ENCODE peak calls at places on chromosomes 11 and 22, in ten cellular contexts. Z is IMR-90; E is fibroblast of pulmonary artery; Y is astrocyte of the spinal cord; B is CD8-positive, alpha-beta T cell; R is colonic mucosa; H is MCF 10A; N is A549; C is GM06990; X is BE2C. P is an unnamed sample.

GRCh38 chr22:22110548-22111266 is 128.1 kb upstream of the TOP3B start:
- DNase-seq in Z (peak; percentile 78), E (peak; percentile 70), Y (peak; percentile 67), B (no peak), R (no peak), H (peak; percentile 83), N (peak; percentile 52), C (no peak), X (peak; percentile 64), P (peak; percentile 60)

GRCh38 chr22:26169312-26170111 is at the start of gene SEZ6L:
- DNase-seq in Z (no peak), E (no peak), Y (no peak), B (no peak), R (no peak), H (no peak), N (no peak), C (peak; percentile 30), X (peak; percentile 84), P (peak; percentile 77)

GRCh38 chr11:134513585-134514120 is 101.6 kb upstream of the B3GAT1 start:
- DNase-seq in Z (no peak), E (no peak), Y (no peak), B (no peak), R (no peak), H (no peak), N (no peak), C (no peak), X (no peak), P (no peak)

GRCh38 chr11:95451682-95452081 is 220.7 kb upstream of the SESN3 start:
- DNase-seq in Z (peak; percentile 73), E (peak; percentile 86), Y (peak; percentile 62), B (no peak), R (no peak), H (peak; percentile 69), N (no peak), C (no peak), X (no peak), P (no peak)

GRCh38 chr11:66268953-66269906 is 791 bp downstream of the RAB1B start:
- DNase-seq in Z (peak; percentile 48), E (peak; percentile 18), Y (peak; percentile 23), B (no peak), R (no peak), H (no peak), N (peak; percentile 61), C (no peak), X (no peak), P (peak; percentile 50)

GRCh38 chr22:43892183-43892894 is 526 bp upstream of the PNPLA5 start:
- DNase-seq in Z (no peak), E (no peak), Y (no peak), B (no peak), R (no peak), H (no peak), N (no peak), C (no peak), X (no peak), P (no peak)

GRCh38 chr11:73381589-73381988 is 5.4 kb downstream of the RELT start:
- DNase-seq in Z (no peak), E (no peak), Y (no peak), B (no peak), R (no peak), H (no peak), N (no peak), C (no peak), X (no peak), P (no peak)

GRCh38 chr11:104385884-104386283 is 221.9 kb upstream of the PDGFD start:
- DNase-seq in Z (no peak), E (no peak), Y (no peak), B (no peak), R (no peak), H (no peak), N (no peak), C (no peak), X (no peak), P (no peak)

GRCh38 chr11:68120212-68121066 is 749 bp downstream of the CHKA start:
- DNase-seq in Z (peak; percentile 26), E (peak; percentile 52), Y (peak; percentile 38), B (no peak), R (peak; percentile 68), H (peak; percentile 12), N (no peak), C (peak; percentile 63), X (peak; percentile 75), P (peak; percentile 74)

GRCh38 chr22:28172948-28173360 is 253.9 kb upstream of the PITPNB start:
- DNase-seq in Z (no peak), E (no peak), Y (no peak), B (no peak), R (no peak), H (peak; percentile 4), N (no peak), C (no peak), X (peak; percentile 22), P (no peak)

GRCh38 chr11:59135648-59136461 is 6.8 kb upstream of the FAM111A start:
- DNase-seq in Z (peak; percentile 66), E (peak; percentile 79), Y (peak; percentile 76), B (peak; percentile 83), R (peak; percentile 87), H (peak; percentile 73), N (peak; percentile 77), C (peak; percentile 83), X (peak; percentile 72), P (peak; percentile 95)

GRCh38 chr11:20670932-20671403 is 1.6 kb downstream of the NELL1 start:
- DNase-seq in Z (no peak), E (no peak), Y (no peak), B (no peak), R (no peak), H (no peak), N (no peak), C (no peak), X (no peak), P (peak; percentile 10)

DNA sequence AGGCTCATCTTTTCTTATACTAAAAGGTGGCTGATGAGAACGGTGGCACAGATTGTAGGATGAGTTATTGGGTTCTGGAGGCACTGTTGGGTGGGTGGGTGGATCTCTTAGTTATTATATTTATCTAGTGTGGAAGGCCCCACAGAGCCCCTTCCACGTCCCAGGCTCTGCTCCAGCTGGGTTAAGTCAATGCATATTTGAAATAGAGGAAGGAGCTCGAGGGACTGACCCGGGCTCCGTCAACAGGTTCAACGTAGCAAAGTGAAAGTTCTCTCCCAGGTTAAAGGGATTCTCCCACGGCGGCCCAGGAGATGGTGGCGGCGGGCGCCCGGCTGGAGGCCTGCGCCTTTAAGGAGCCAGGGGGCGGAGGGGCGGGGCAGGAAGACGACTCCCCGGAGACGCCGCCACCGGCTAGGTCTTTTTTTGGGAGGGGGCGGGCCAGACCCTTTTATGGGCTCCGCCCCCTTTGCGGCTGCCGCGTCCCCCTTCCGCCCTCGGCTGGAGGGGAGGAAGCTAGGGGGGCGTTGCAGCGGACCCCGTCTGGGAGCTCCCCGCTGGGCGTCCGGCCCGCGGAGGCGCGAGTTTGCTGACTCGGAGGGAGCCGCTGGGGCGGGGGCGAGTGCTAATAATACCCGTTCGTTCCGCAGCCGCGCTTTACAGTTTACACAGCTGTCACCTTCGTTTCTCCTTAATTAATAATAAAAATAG is 1.5 kb upstream of the INPPL1 start:
- DNase-seq in Z (peak; percentile 88), E (peak; percentile 91), Y (peak; percentile 97), B (peak; percentile 91), R (peak; percentile 96), H (peak; percentile 94), N (peak; percentile 53), C (peak; percentile 95), X (peak; percentile 93), P (peak; percentile 96)
- TF ChIP-seq CTCF in Z (peak; percentile 39), E (peak; percentile 13), Y (peak; percentile 28), B (no peak), R (peak; percentile 28), H (no peak), N (no peak), C (no peak), X (no peak), P (no peak)

GRCh38 chr22:45318558-45319318 is 9.0 kb downstream of the FAM118A start:
- DNase-seq in Z (peak; percentile 70), E (peak; percentile 20), Y (no peak), B (peak; percentile 35), R (no peak), H (no peak), N (no peak), C (peak; percentile 45), X (no peak), P (no peak)

GRCh38 chr22:45316796-45317526 is 7.2 kb downstream of the FAM118A start:
- DNase-seq in Z (no peak), E (no peak), Y (no peak), B (no peak), R (no peak), H (no peak), N (no peak), C (no peak), X (no peak), P (no peak)

GRCh38 chr22:45318168-45318557 is 8.4 kb downstream of the FAM118A start:
- DNase-seq in Z (peak; percentile 97), E (peak; percentile 98), Y (peak; percentile 95), B (peak; percentile 79), R (peak; percentile 73), H (peak; percentile 46), N (no peak), C (peak; percentile 70), X (peak; percentile 73), P (no peak)

GRCh38 chr22:45319319-45319675 is 9.6 kb downstream of the FAM118A start:
- DNase-seq in Z (peak; percentile 77), E (peak; percentile 72), Y (peak; percentile 61), B (no peak), R (no peak), H (no peak), N (no peak), C (no peak), X (peak; percentile 47), P (no peak)

DNA sequence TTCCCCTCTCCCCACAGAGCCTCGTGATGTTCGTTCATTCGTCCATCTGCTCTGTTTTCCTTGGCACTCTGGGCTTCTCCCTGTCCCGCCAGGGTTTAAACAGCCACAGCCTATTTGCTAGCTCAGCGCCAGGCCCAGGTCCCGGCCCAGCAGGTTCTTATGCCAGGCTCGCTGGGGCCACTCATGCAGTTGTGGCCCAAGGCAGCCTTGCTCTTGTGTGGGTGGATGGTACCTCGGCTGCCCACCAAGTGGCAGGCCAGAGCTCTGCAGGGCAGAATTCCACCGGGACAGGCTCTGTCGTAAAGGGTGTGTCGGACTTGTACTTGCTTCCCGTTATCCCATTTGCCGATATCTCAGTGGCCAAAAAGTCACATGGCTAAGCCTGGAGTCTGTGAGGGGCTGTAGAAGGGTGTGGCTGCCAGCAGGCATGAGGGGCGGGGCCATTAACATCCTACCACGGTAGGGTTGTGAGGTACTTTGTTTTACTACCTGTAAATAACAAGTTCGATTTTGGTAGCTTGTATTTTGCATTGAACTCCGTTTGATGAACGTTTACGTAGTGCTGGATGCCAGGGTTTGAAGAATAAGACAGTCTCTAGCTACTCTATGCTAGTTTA is 7.9 kb downstream of the FAM118A start:
- DNase-seq in Z (peak; percentile 37), E (peak; percentile 53), Y (peak; percentile 61), B (no peak), R (peak; percentile 75), H (no peak), N (no peak), C (no peak), X (peak; percentile 89), P (no peak)
- TF ChIP-seq CTCF in Z (peak; percentile 23), E (peak; percentile 27), Y (peak; percentile 48), B (no peak), R (peak; percentile 41), H (no peak), N (no peak), C (no peak), X (peak; percentile 74), P (peak; percentile 11)

GRCh38 chr11:130390071-130390758 is 38.2 kb downstream of the ADAMTS8 start:
- DNase-seq in Z (peak; percentile 99), E (peak; percentile 78), Y (peak; percentile 81), B (no peak), R (no peak), H (peak; percentile 63), N (peak; percentile 40), C (no peak), X (no peak), P (no peak)
- TF ChIP-seq CTCF in Z (peak; percentile 89), E (peak; percentile 60), Y (peak; percentile 65), B (no peak), R (no peak), H (peak; percentile 47), N (peak; percentile 46), C (peak; percentile 16), X (peak; percentile 23), P (no peak)

GRCh38 chr11:35305670-35306382 is 113.5 kb downstream of the SLC1A2 start:
- DNase-seq in Z (peak; percentile 56), E (peak; percentile 69), Y (peak; percentile 65), B (peak; percentile 25), R (peak; percentile 45), H (peak; percentile 61), N (peak; percentile 46), C (no peak), X (peak; percentile 45), P (peak; percentile 41)
- TF ChIP-seq CTCF in Z (peak; percentile 49), E (peak; percentile 65), Y (peak; percentile 73), B (peak; percentile 63), R (peak; percentile 48), H (peak; percentile 18), N (peak; percentile 41), C (peak; percentile 76), X (peak; percentile 64), P (peak; percentile 30)